ENCODE peak calls at places on chromosomes 2 and 18, in four cellular contexts. V is Calu3, O is stomach, K is HCT116. H is an unnamed sample.

GRCh38 chr2:192029089-192029488 is 165.6 kb downstream of the TMEFF2 start:
- DNase-seq in V (peak; percentile 8), O (no peak), K (peak; percentile 63), H (peak; percentile 69)

GRCh38 chr2:49490710-49491109 is 336.4 kb upstream of the FSHR start:
- DNase-seq in V (peak; percentile 24), O (peak; percentile 45), K (no peak), H (peak; percentile 43)

GRCh38 chr18:79579807-79580480 is 99.7 kb upstream of the CTDP1 start:
- DNase-seq in V (no peak), O (no peak), K (no peak), H (no peak)

GRCh38 chr2:85796549-85797262 is 42.9 kb downstream of the ATOH8 start:
- DNase-seq in V (no peak), O (no peak), K (no peak), H (no peak)

GRCh38 chr2:231670892-231671616 is 37.3 kb upstream of the PTMA start:
- DNase-seq in V (no peak), O (peak; percentile 42), K (no peak), H (no peak)

GRCh38 chr2:105643405-105644173 is 101.1 kb upstream of the NCK2 start:
- DNase-seq in V (no peak), O (no peak), K (no peak), H (no peak)

GRCh38 chr2:122206101-122206500 is 450.6 kb downstream of the TSN start:
- DNase-seq in V (no peak), O (no peak), K (no peak), H (no peak)

GRCh38 chr2:242001853-242002252 is 132.3 kb downstream of the RTP5 start:
- DNase-seq in V (no peak), O (no peak), K (no peak), H (no peak)

GRCh38 chr18:39340418-39340817 is 1774.8 kb upstream of the CELF4 start:
- DNase-seq in V (no peak), O (no peak), K (no peak), H (no peak)

GRCh38 chr18:10526211-10526949 is 553 bp downstream of the NAPG start:
- DNase-seq in V (peak; percentile 67), O (peak; percentile 55), K (no peak), H (peak; percentile 54)

GRCh38 chr2:217873371-217873770 is 129.4 kb downstream of the TNS1 start:
- DNase-seq in V (no peak), O (no peak), K (no peak), H (no peak)
- TF ChIP-seq CTCF in V (no peak), O (no peak), K (no peak), H (no peak)

GRCh38 chr2:64482243-64482642 is 28.3 kb downstream of the LGALSL start:
- DNase-seq in V (no peak), O (no peak), K (no peak), H (no peak)

GRCh38 chr2:64485961-64486360 is 32.0 kb downstream of the LGALSL start:
- DNase-seq in V (no peak), O (no peak), K (no peak), H (peak; percentile 93)

GRCh38 chr2:64481665-64482064 is 27.7 kb downstream of the LGALSL start:
- DNase-seq in V (no peak), O (no peak), K (no peak), H (no peak)

GRCh38 chr2:64485302-64485701 is 31.3 kb downstream of the LGALSL start:
- DNase-seq in V (no peak), O (no peak), K (no peak), H (peak; percentile 47)

GRCh38 chr2:64482765-64483504 is 29.0 kb downstream of the LGALSL start:
- DNase-seq in V (peak; percentile 40), O (peak; percentile 44), K (no peak), H (peak; percentile 81)
- TF ChIP-seq CTCF in V (no peak), O (no peak), K (no peak), H (no peak)

GRCh38 chr2:9803023-9803805 is 40.1 kb upstream of the TAF1B start:
- DNase-seq in V (peak; percentile 28), O (no peak), K (no peak), H (peak; percentile 95)

GRCh38 chr2:9800975-9801723 is 42.1 kb upstream of the TAF1B start:
- DNase-seq in V (peak; percentile 44), O (no peak), K (no peak), H (peak; percentile 100)

GRCh38 chr2:9800639-9800974 is 42.7 kb upstream of the TAF1B start:
- DNase-seq in V (no peak), O (no peak), K (no peak), H (peak; percentile 61)

GRCh38 chr2:9799729-9800632 is 43.3 kb upstream of the TAF1B start:
- DNase-seq in V (peak; percentile 95), O (peak; percentile 89), K (peak; percentile 72), H (peak; percentile 84)

GRCh38 chr2:9802576-9802993 is 40.7 kb upstream of the TAF1B start:
- DNase-seq in V (no peak), O (no peak), K (no peak), H (no peak)
- TF ChIP-seq CTCF in V (no peak), O (no peak), K (no peak), H (no peak)

GRCh38 chr2:46580416-46580815 is 101.1 kb downstream of the TMEM247 start:
- DNase-seq in V (no peak), O (no peak), K (no peak), H (no peak)

GRCh38 chr2:46578966-46579365 is 99.6 kb downstream of the TMEM247 start:
- DNase-seq in V (no peak), O (no peak), K (no peak), H (no peak)

GRCh38 chr2:46574457-46575354 is 95.3 kb downstream of the TMEM247 start:
- DNase-seq in V (no peak), O (no peak), K (no peak), H (no peak)

GRCh38 chr2:46570396-46570795 is 91.0 kb downstream of the TMEM247 start:
- DNase-seq in V (no peak), O (no peak), K (no peak), H (no peak)

GRCh38 chr2:46575467-46575866 is 96.1 kb downstream of the TMEM247 start:
- DNase-seq in V (no peak), O (no peak), K (no peak), H (no peak)
- TF ChIP-seq CTCF in V (no peak), O (no peak), K (no peak), H (no peak)

DNA sequence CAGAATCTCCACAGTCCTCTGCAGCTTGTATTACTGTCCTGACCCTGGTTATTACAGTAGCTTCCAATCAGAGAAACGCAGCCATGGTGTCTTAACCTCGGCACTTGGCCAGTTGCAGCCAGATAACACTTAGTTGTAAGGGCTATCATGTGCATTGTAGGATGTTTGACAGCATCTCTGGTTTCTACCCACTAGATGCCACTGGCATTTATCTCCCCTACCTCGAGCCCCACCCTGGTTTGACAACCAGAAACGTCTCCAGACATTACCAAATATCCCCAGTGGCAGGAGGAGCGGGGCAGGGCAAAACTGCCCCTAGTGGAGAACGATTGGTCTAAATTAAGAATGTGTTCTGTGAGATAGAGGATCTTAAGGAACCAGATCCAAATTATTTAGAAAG is 13.1 kb downstream of the DSG2 start:
- DNase-seq in V (no peak), O (no peak), K (no peak), H (no peak)
- TF ChIP-seq CTCF in V (no peak), O (no peak), K (peak; percentile 31), H (peak; percentile 14)

GRCh38 chr2:160085662-160086061 is 23.2 kb upstream of the PLA2R1 start:
- DNase-seq in V (no peak), O (no peak), K (no peak), H (no peak)
- TF ChIP-seq CTCF in V (peak; percentile 25), O (no peak), K (peak; percentile 22), H (peak; percentile 14)

H was measured in epithelial cell of esophagus.